ENCODE peak calls at places on chromosomes 2 and 18, in five cellular contexts. One of them, this sample, is unnamed.

GRCh38 chr2:37357053-37357452 is 12.6 kb downstream of the QPCT start:
- DNase-seq in neuronal stem cell: no peak
- DNase-seq in EL: no peak
- DNase-seq in iris pigment epithelial cell: no peak
- DNase-seq in activated CD4-positive, alpha-beta T cell treated with anti-CD3 and anti-CD28 coated beads for 4 hours: no peak
- DNase-seq in this sample: no peak

GRCh38 chr2:28273751-28274150 is 118.9 kb upstream of the FOSL2 start:
- DNase-seq in neuronal stem cell: no peak
- DNase-seq in EL: no peak
- DNase-seq in activated CD4-positive, alpha-beta T cell treated with anti-CD3 and anti-CD28 coated beads for 4 hours: no peak
- DNase-seq in iris pigment epithelial cell: no peak
- DNase-seq in this sample: no peak

GRCh38 chr2:231583982-231584381 is 8.7 kb upstream of the TEX44 start:
- DNase-seq in EL: no peak
- DNase-seq in neuronal stem cell: no peak
- DNase-seq in activated CD4-positive, alpha-beta T cell treated with anti-CD3 and anti-CD28 coated beads for 4 hours: no peak
- DNase-seq in iris pigment epithelial cell: no peak
- DNase-seq in this sample: no peak

GRCh38 chr2:231576465-231576864 is 16.2 kb upstream of the TEX44 start:
- DNase-seq in neuronal stem cell: no peak
- DNase-seq in EL: no peak
- DNase-seq in activated CD4-positive, alpha-beta T cell treated with anti-CD3 and anti-CD28 coated beads for 4 hours: no peak
- DNase-seq in iris pigment epithelial cell: no peak
- DNase-seq in this sample: no peak

GRCh38 chr2:144198116-144198515 is 321.8 kb downstream of the ZEB2 start:
- DNase-seq in iris pigment epithelial cell: peak; percentile 74
- DNase-seq in EL: peak; percentile 72
- DNase-seq in neuronal stem cell: no peak
- DNase-seq in activated CD4-positive, alpha-beta T cell treated with anti-CD3 and anti-CD28 coated beads for 4 hours: no peak
- DNase-seq in this sample: no peak

GRCh38 chr2:68870215-68870614 is 982 bp downstream of the BMP10 start:
- DNase-seq in EL: peak; percentile 31
- DNase-seq in neuronal stem cell: no peak
- DNase-seq in activated CD4-positive, alpha-beta T cell treated with anti-CD3 and anti-CD28 coated beads for 4 hours: no peak
- DNase-seq in iris pigment epithelial cell: peak; percentile 59
- DNase-seq in this sample: no peak

GRCh38 chr18:40121001-40121400 is 1834.0 kb upstream of the PIK3C3 start:
- DNase-seq in neuronal stem cell: no peak
- DNase-seq in activated CD4-positive, alpha-beta T cell treated with anti-CD3 and anti-CD28 coated beads for 4 hours: no peak
- DNase-seq in iris pigment epithelial cell: peak; percentile 27
- DNase-seq in EL: no peak
- DNase-seq in this sample: no peak

GRCh38 chr2:31812051-31812798 is 198.6 kb downstream of the MEMO1 start:
- DNase-seq in neuronal stem cell: no peak
- DNase-seq in EL: peak; percentile 44
- DNase-seq in activated CD4-positive, alpha-beta T cell treated with anti-CD3 and anti-CD28 coated beads for 4 hours: no peak
- DNase-seq in iris pigment epithelial cell: peak; percentile 68
- DNase-seq in this sample: no peak